ENCODE peak calls at places on chromosomes 11 and 22, in four cellular contexts. G, O, A and L are unnamed samples. For H3K4me1, the result is how much of the 10 kb centered on the place peaks cover.

GRCh38 chr22:19641254-19641982 is 72.9 kb upstream of the SEPTIN5 start:
- DNase-seq in G (peak), O (no peak), A (no peak), L (peak)

GRCh38 chr11:21564813-21565212 is 628.1 kb upstream of the ANO5 start:
- DNase-seq in G (no peak), O (no peak), A (no peak), L (peak)

GRCh38 chr11:14902650-14903350 is 10.8 kb upstream of the CYP2R1 start:
- DNase-seq in G (no peak), O (no peak), A (no peak), L (peak)

GRCh38 chr11:2995893-2996554 is 3.9 kb upstream of the NAP1L4 start:
- DNase-seq in G (no peak), O (no peak), A (no peak), L (no peak)

GRCh38 chr11:31237819-31238771 is 131.4 kb downstream of the DCDC1 start:
- DNase-seq in G (no peak), O (no peak), A (no peak), L (no peak)

GRCh38 chr22:50276143-50276542 is 6.0 kb upstream of the MAPK11 start:
- DNase-seq in G (peak), O (no peak), A (peak), L (peak)

GRCh38 chr11:282171-282570 is 4.0 kb downstream of the NLRP6 start:
- DNase-seq in G (peak), O (no peak), A (no peak), L (no peak)

GRCh38 chr11:129888451-129888850 is 6.9 kb downstream of the NFRKB start:
- DNase-seq in G (no peak), O (no peak), A (no peak), L (no peak)

GRCh38 chr11:85829172-85829571 is 18.2 kb upstream of the SYTL2 start:
- DNase-seq in G (no peak), O (no peak), A (no peak), L (no peak)

GRCh38 chr22:29072193-29072978 is 449 bp upstream of the KREMEN1 start:
- DNase-seq in G (peak), O (peak), A (peak), L (peak)

DNA sequence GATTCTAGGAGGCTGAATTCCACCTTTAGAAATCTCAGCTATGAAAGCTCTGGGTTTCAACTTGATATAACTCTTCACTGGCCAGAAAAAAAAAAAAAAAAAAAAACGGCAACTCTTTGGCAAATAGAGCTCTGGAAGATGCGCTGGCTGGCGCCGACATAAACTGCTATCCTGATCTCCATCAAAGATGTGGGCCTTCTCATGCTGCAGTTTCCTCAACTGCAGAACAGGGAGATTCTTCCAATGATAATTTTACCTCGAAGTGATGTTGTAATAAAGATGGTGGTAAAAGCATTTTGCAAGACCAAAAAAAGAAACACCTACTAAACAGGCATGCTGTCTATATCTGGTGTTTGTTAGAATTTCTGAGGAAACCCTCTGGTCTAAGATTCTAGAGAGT is 20.2 kb downstream of the FLI1 start:
- DNase-seq in G (no peak), O (no peak), A (no peak), L (peak)
- H3K4me1 ChIP-seq in G (under half), O (half or more), A (half or more), L (under half)

GRCh38 chr11:76209956-76210885 is 3.9 kb upstream of the WNT11 start:
- DNase-seq in G (peak), O (peak), A (peak), L (peak)
- H3K4me1 ChIP-seq in G (half or more), O (under half), A (under half), L (under half)

GRCh38 chr11:46117842-46118241 is 3.4 kb downstream of the PHF21A start:
- DNase-seq in G (no peak), O (no peak), A (no peak), L (no peak)
- H3K4me1 ChIP-seq in G (under half), O (half or more), A (half or more), L (under half)

GRCh38 chr11:114181195-114181594 is 115.0 kb upstream of the NNMT start:
- DNase-seq in G (no peak), O (no peak), A (no peak), L (no peak)

GRCh38 chr11:114176321-114176720 is 116.8 kb downstream of the ZBTB16 start:
- DNase-seq in G (peak), O (no peak), A (no peak), L (no peak)

GRCh38 chr11:114179234-114179941 is 116.8 kb upstream of the NNMT start:
- DNase-seq in G (peak), O (peak), A (peak), L (no peak)

GRCh38 chr11:114180301-114181055 is 115.7 kb upstream of the NNMT start:
- DNase-seq in G (no peak), O (peak), A (peak), L (peak)

DNA sequence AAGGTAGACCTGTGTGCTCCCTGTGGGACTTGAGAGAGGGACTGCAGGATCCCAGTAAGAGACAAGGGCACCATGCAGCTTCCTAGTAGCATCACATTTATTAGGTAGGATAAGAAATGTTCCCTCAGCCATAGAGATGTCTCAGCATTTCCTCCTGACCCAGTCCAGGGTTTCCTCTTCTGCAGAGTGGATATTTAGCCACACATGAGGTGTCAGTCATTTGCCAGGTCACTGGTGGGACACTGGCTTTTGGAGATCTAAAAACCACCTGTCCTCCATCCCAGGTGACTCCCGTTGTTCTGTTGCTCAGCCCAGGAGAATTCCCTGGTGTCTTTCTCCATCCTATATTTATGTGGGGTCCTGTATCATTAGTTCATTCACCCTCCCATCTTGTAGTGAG is 117.5 kb upstream of the NNMT start:
- DNase-seq in G (no peak), O (no peak), A (no peak), L (no peak)
- H3K4me1 ChIP-seq in G (half or more), O (half or more), A (half or more), L (under half)

GRCh38 chr11:32573228-32573627 is 10.4 kb upstream of the EIF3M start:
- DNase-seq in G (no peak), O (no peak), A (no peak), L (no peak)
- H3K4me1 ChIP-seq in G (under half), O (under half), A (under half), L (under half)

GRCh38 chr11:1581976-1582375 is 3.1 kb downstream of the KRTAP5-1 start:
- DNase-seq in G (peak), O (no peak), A (no peak), L (no peak)
- H3K4me1 ChIP-seq in G (under half), O (under half), A (under half), L (under half)

DNA sequence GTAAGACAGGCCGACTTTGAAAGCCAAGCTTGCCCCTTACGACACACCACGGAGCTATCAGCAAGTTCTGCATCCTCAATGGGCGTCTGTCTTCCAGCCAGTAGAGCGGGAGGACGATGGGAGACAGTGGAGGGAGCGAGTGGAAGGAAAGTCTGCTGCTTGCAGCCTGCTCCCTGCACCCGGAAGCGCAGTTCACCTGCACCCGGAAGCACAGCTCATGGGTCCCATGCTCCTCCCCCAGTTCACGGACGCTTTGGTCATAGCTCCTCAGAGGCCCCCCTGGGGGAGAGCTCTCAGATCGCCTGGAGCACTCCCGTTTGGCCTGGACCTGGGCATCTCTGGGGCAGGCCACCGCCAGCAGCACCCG is 51.3 kb downstream of the FBLN1 start:
- DNase-seq in G (no peak), O (no peak), A (no peak), L (no peak)
- H3K4me1 ChIP-seq in G (half or more), O (under half), A (under half), L (under half)